ENCODE peak calls at places on chromosomes 3 and 15, in seven cellular contexts. I, N, W, C, U, H and L are unnamed samples.

GRCh38 chr3:4665197-4665596 is 172.0 kb downstream of the ITPR1 start:
- DNase-seq in N (no peak), W (no peak), I (no peak), C (no peak), H (no peak), U (no peak), L (no peak)

GRCh38 chr3:45528429-45528828 is 66.1 kb upstream of the LIMD1 start:
- DNase-seq in I (no peak), N (no peak), H (no peak), C (no peak), W (no peak), U (no peak), L (no peak)

GRCh38 chr15:75606711-75607684 is 18.5 kb downstream of the SNUPN start:
- DNase-seq in W (no peak), N (no peak), U (no peak), I (no peak), C (no peak), H (no peak), L (no peak)

GRCh38 chr3:72310028-72310987 is 525.4 kb upstream of the PROK2 start:
- DNase-seq in N (peak; percentile 58), H (no peak), C (no peak), W (peak; percentile 46), U (no peak), I (no peak), L (peak; percentile 87)

GRCh38 chr3:75906555-75907112 is 121.3 kb upstream of the ZNF717 start:
- DNase-seq in N (no peak), U (no peak), W (no peak), C (no peak), H (peak; percentile 62), I (no peak), L (no peak)

GRCh38 chr3:124686028-124686670 is 44.1 kb upstream of the UMPS start:
- DNase-seq in H (no peak), C (no peak), U (no peak), W (no peak), N (no peak), I (no peak), L (no peak)

GRCh38 chr3:50442940-50443579 is 60.4 kb downstream of the CACNA2D2 start:
- DNase-seq in C (peak; percentile 63), U (no peak), I (no peak), N (no peak), H (no peak), W (no peak), L (no peak)

GRCh38 chr3:155424041-155424605 is 130.6 kb upstream of the STRIT1 start:
- DNase-seq in N (no peak), W (no peak), C (no peak), U (no peak), H (no peak), I (no peak), L (no peak)

GRCh38 chr3:12644297-12644937 is 19.5 kb downstream of the RAF1 start:
- DNase-seq in N (no peak), H (no peak), U (no peak), C (no peak), W (peak; percentile 74), I (no peak), L (peak; percentile 52)

GRCh38 chr3:49213998-49214397 is 42.6 kb downstream of the KLHDC8B start:
- DNase-seq in W (no peak), U (no peak), I (no peak), H (no peak), C (no peak), N (no peak), L (no peak)

GRCh38 chr3:129054605-129055104 is 5.9 kb upstream of the GP9 start:
- DNase-seq in I (no peak), W (no peak), H (no peak), N (no peak), U (no peak), C (no peak), L (no peak)

GRCh38 chr3:1969269-1969668 is 129.4 kb upstream of the CNTN4 start:
- DNase-seq in H (no peak), W (no peak), I (no peak), U (no peak), C (no peak), N (no peak), L (no peak)

GRCh38 chr15:75727851-75728715 is 15.4 kb upstream of the CSPG4 start:
- DNase-seq in W (peak; percentile 42), N (peak; percentile 70), U (no peak), C (peak; percentile 71), H (peak; percentile 85), I (no peak), L (peak; percentile 42)

GRCh38 chr3:66272016-66272415 is 51.2 kb downstream of the SLC25A26 start:
- DNase-seq in C (no peak), H (no peak), I (no peak), U (no peak), N (no peak), W (no peak), L (peak; percentile 84)

GRCh38 chr15:40982855-40983254 is 29.6 kb downstream of the CHAC1 start:
- DNase-seq in I (no peak), W (peak; percentile 84), C (no peak), U (peak; percentile 68), N (no peak), H (no peak), L (peak; percentile 79)

GRCh38 chr3:128343287-128344045 is 123.2 kb downstream of the DNAJB8 start:
- DNase-seq in I (no peak), C (peak; percentile 36), U (no peak), N (no peak), W (peak; percentile 59), H (peak; percentile 40), L (peak; percentile 74)

GRCh38 chr3:50418845-50419244 is 59.5 kb upstream of the TMEM115 start:
- DNase-seq in I (no peak), N (no peak), U (no peak), H (no peak), W (peak; percentile 33), C (no peak), L (peak; percentile 22)

GRCh38 chr15:64527263-64527984 is 67.0 kb downstream of the ZNF609 start:
- DNase-seq in N (no peak), W (peak; percentile 49), H (no peak), U (no peak), C (no peak), I (no peak), L (peak; percentile 70)

GRCh38 chr3:100516843-100517242 is 24.4 kb downstream of the TMEM45A start:
- DNase-seq in H (no peak), C (no peak), U (no peak), I (no peak), N (no peak), W (peak; percentile 52), L (peak; percentile 40)

GRCh38 chr15:74482661-74483060 is 21.7 kb upstream of the UBL7 start:
- DNase-seq in C (no peak), N (no peak), W (no peak), H (no peak), U (peak; percentile 10), I (no peak), L (no peak)
- TF ChIP-seq CTCF in C (no peak), N (no peak), W (no peak), H (no peak), U (no peak), I (no peak), L (peak; percentile 12)

DNA sequence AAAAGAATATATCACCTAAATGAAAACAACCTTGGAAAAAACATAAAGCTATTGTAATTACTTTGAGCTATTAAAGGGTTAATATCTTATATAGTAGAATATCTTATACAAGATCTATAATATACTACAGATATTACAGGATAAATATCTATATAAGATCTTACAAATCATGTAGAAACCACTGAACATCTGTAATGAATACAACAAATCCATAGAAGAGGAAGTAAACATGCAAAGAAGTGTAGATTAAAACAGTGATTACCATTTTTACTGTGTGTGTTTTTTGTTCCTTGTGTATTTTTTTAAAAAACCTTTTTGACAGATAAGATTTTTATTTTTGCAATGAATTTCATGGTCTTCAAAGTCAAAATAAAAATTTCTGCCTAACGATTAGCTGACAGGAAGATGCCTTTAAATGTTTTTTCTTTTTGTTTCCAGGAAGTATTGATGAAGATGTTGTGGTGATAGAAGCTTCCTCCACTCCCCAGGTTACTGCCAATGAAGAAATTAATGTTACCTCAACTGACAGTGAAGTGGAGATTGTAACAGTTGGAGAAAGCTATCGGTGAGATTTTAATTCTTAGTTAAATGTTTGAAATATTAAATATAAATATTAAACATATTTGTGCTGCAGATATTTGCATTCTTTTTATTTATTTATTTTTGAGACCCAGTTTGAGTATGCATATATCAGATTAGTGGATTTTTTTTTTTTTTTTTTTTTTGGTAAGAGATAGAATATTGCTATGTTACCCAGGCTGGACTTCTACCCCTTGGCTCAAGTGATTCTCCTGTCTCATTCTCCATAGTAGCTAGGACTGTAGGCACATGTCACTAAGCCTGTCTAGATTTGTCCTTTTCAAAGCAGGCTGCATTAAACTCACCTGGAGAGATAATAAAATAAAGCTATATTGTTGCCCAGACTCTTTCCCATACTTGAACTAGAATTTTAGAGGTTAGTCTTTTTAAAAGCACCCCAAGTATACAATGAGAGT is 52.8 kb upstream of the CCNB2 start:
- DNase-seq in H (no peak), N (no peak), I (no peak), U (no peak), C (no peak), W (no peak), L (no peak)
- H3K4me3 ChIP-seq in H (no peak overlapping the region), N (no peak overlapping the region), I (no peak overlapping the region), U (no peak overlapping the region), C (no peak overlapping the region), W (no peak overlapping the region), L (no peak overlapping the region)

GRCh38 chr3:373193-373784 is 176.7 kb downstream of the CHL1 start:
- DNase-seq in U (no peak), H (no peak), N (no peak), C (no peak), W (no peak), I (no peak), L (no peak)

GRCh38 chr3:380801-381200 is 184.2 kb downstream of the CHL1 start:
- DNase-seq in C (no peak), I (no peak), H (no peak), W (no peak), U (no peak), N (no peak), L (no peak)

GRCh38 chr3:374459-374858 is 177.9 kb downstream of the CHL1 start:
- DNase-seq in W (no peak), I (no peak), U (no peak), N (no peak), C (no peak), H (no peak), L (no peak)

GRCh38 chr3:377158-377561 is 180.6 kb downstream of the CHL1 start:
- DNase-seq in W (peak; percentile 26), H (no peak), C (no peak), U (no peak), I (no peak), N (no peak), L (peak; percentile 14)
- TF ChIP-seq CTCF in W (peak; percentile 26), H (peak; percentile 53), C (peak; percentile 27), U (no peak), I (no peak), N (peak; percentile 52), L (peak; percentile 9)

DNA sequence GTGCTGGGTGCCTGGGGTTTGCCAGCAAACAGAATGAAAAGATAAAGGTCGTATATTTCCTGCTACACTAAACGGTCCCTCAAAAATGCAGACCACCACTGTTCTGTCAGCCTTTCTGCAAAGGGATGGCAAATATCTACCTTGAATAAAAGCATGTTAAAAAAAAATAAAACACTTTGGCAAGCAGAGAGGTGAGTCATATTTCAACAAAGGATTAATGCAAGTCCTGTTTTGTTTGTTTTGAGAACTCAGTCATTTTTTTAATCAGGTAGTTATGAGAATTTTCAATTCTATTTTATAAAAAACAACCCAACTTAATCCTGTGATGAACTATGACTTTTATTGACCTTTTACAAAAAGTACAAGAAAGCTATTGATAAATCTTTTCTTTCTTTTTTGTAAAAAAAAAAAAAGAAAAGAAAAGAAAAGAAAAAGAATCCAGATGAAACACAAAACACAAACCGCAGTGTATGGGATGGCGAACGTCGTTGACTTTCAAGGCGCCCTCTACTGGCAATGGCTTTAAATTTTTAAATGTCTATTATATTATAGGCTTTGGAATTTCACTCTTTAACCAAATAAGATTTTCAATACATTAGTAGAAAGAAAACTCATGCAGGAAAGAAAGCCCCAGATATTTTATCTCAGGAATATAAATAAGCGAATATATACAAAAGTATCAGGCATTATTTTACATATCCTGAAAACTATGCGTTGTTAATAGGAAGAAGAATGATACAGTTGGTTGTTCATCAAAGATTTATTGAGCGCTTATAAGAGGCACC is 87.8 kb downstream of the NCEH1 start:
- DNase-seq in I (peak; percentile 51), N (no peak), H (no peak), U (no peak), C (no peak), W (peak; percentile 70), L (peak; percentile 56)
- H3K4me3 ChIP-seq in I (no peak overlapping the region), N (no peak overlapping the region), H (no peak overlapping the region), U (no peak overlapping the region), C (no peak overlapping the region), W (no peak overlapping the region), L (peak overlapping the region; percentile 58)